ENCODE peak calls at places on chromosomes 4 and X, in four cellular contexts. Q, E, S and Z are unnamed samples. For H3K4me1, the result is how much of the 10 kb centered on the place peaks cover.

GRCh38 chrX:18607966-18608365 is 63.9 kb downstream of the RS1 start:
- DNase-seq in Q (no peak), E (no peak), S (no peak), Z (no peak)

GRCh38 chr4:39635023-39635422 is 3.6 kb downstream of the SMIM14 start:
- DNase-seq in Q (peak), E (peak), S (no peak), Z (no peak)

GRCh38 chrX:25295466-25295865 is 279.7 kb upstream of the ARX start:
- DNase-seq in Q (no peak), E (no peak), S (no peak), Z (no peak)

GRCh38 chrX:17595456-17596035 is 141.7 kb upstream of the SCML1 start:
- DNase-seq in Q (no peak), E (no peak), S (no peak), Z (no peak)

GRCh38 chrX:96433409-96434122 is 251.1 kb upstream of the DIAPH2 start:
- DNase-seq in Q (no peak), E (no peak), S (no peak), Z (no peak)

GRCh38 chrX:144801786-144802185 is 445.5 kb upstream of the SPANXN1 start:
- DNase-seq in Q (no peak), E (no peak), S (no peak), Z (no peak)

GRCh38 chrX:79259073-79259689 is 108.0 kb downstream of the ITM2A start:
- DNase-seq in Q (no peak), E (no peak), S (no peak), Z (no peak)

GRCh38 chrX:3326721-3327120 is 19.7 kb downstream of the MXRA5 start:
- DNase-seq in Q (no peak), E (no peak), S (no peak), Z (no peak)

GRCh38 chrX:11261260-11261659 is 32.0 kb upstream of the AMELX start:
- DNase-seq in Q (no peak), E (no peak), S (no peak), Z (no peak)

GRCh38 chr4:41963105-41963504 is 18.5 kb upstream of the DCAF4L1 start:
- DNase-seq in Q (peak), E (no peak), S (no peak), Z (no peak)

GRCh38 chr4:125365731-125366130 is 51.0 kb downstream of the FAT4 start:
- DNase-seq in Q (no peak), E (no peak), S (no peak), Z (no peak)

GRCh38 chr4:125369098-125369497 is 54.3 kb downstream of the FAT4 start:
- DNase-seq in Q (no peak), E (no peak), S (no peak), Z (no peak)

GRCh38 chr4:125370478-125370877 is 55.7 kb downstream of the FAT4 start:
- DNase-seq in Q (no peak), E (no peak), S (no peak), Z (no peak)

GRCh38 chr4:125368684-125369083 is 53.9 kb downstream of the FAT4 start:
- DNase-seq in Q (no peak), E (no peak), S (no peak), Z (no peak)

DNA sequence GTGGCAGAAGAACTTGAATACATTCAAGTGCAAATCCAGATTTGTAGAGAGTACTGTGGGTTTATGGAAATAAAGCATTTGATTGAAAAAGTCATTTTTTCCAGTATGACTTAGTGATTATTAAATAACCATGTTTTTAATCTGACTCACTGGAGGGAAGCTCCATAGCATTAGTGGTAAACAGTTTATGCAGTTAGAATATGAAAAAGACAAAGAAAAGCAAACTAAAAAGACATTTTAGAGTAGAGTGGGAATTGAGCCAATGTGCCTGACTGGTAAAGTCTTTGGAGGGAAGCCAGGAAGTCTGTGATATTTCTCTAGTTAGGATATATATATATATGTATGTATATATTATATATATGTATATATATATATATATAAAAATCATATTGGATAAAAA is 53.4 kb downstream of the FAT4 start:
- DNase-seq in Q (no peak), E (no peak), S (no peak), Z (no peak)
- H3K4me3 ChIP-seq in Q (no peak), E (no peak), S (no peak), Z (no peak)

GRCh38 chr4:121421594-121421993 is 40.8 kb upstream of the QRFPR start:
- DNase-seq in Q (peak), E (no peak), S (no peak), Z (no peak)
- TF ChIP-seq CTCF in Q (peak), E (no peak), S (peak), Z (no peak)

GRCh38 chr4:82436130-82436529 is 5.7 kb downstream of the ENOPH1 start:
- DNase-seq in Q (no peak), E (no peak), S (no peak), Z (no peak)
- H3K4me1 ChIP-seq in Q (under half), E (under half), S (under half), Z (under half)

GRCh38 chrX:13673016-13673415 is 15.9 kb upstream of the RAB9A start:
- DNase-seq in Q (no peak), E (no peak), S (no peak), Z (no peak)

GRCh38 chrX:13666836-13667235 is 13.9 kb downstream of the TCEANC start:
- DNase-seq in Q (no peak), E (no peak), S (no peak), Z (no peak)

GRCh38 chrX:13670197-13670596 is 17.3 kb downstream of the TCEANC start:
- DNase-seq in Q (no peak), E (no peak), S (no peak), Z (no peak)

GRCh38 chrX:13667940-13668339 is 15.0 kb downstream of the TCEANC start:
- DNase-seq in Q (no peak), E (no peak), S (no peak), Z (no peak)

DNA sequence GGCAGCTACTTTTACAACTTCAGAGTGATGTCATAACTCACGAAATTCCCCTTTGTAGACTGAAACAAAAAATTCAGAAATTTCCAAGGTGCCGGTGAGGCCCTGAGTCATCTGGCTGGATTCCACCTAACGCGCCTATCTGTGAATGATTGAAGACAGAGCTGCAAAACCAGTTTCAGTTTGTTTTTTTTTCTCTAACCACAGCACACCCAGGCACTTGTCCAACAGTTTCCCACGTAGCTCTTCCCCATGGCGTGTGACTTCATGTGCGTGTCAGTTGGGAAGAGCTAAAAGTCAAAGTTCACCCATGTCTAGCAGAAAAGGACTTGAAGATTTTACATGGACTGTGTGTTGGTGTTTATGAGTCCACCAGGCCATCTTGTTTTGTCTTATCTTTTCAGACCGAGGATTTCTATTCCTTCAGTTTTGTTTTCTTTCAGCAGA is 16.3 kb downstream of the TCEANC start:
- DNase-seq in Q (no peak), E (peak), S (peak), Z (peak)
- H3K4me3 ChIP-seq in Q (no peak), E (no peak), S (peak), Z (no peak)

GRCh38 chr4:177052211-177052725 is 257.4 kb upstream of the NEIL3 start:
- DNase-seq in Q (no peak), E (no peak), S (no peak), Z (no peak)

GRCh38 chr4:177047070-177047850 is 254.5 kb upstream of the VEGFC start:
- DNase-seq in Q (peak), E (peak), S (peak), Z (peak)

GRCh38 chr4:177047851-177048174 is 255.1 kb upstream of the VEGFC start:
- DNase-seq in Q (no peak), E (no peak), S (no peak), Z (no peak)

GRCh38 chr4:177057191-177057590 is 252.5 kb upstream of the NEIL3 start:
- DNase-seq in Q (no peak), E (no peak), S (no peak), Z (no peak)

DNA sequence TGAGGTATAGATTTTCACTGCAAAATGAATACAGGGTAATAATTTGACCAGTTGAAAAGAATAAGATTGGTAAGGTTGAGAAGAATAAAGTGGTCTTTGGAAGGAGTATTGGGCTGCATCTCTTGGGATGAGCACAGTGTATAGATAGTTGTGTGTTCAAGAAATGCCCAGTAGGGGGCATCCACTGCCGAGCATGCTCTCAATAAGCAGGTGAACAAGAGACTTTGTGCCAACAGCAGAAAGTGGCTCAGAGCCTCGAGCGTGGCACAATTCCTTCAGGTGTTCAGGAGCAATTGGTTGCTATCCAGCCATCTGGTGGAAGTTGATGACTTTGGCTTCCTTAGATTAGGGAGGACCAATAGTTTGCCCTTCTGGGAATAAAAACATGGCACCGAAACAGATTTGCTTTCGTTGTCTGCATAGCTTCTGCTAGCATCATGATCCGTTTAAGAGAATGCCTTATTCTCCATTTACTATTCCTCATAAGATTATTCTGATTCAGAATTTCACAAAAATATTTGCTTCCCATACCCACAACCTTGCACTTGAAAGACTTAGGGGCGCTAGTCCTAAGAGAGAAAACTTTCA is 258.1 kb upstream of the NEIL3 start:
- DNase-seq in Q (peak), E (no peak), S (peak), Z (no peak)
- TF ChIP-seq CTCF in Q (peak), E (no peak), S (peak), Z (peak)

GRCh38 chr4:145485120-145485519 is 3.5 kb downstream of the SMAD1 start:
- DNase-seq in Q (no peak), E (no peak), S (no peak), Z (no peak)
- H3K4me1 ChIP-seq in Q (under half), E (under half), S (under half), Z (under half)

GRCh38 chr4:142696334-142697122 is 149.6 kb downstream of the INPP4B start:
- DNase-seq in Q (no peak), E (no peak), S (no peak), Z (no peak)
- H3K4me3 ChIP-seq in Q (no peak), E (no peak), S (no peak), Z (no peak)